ENCODE peak calls at places on chromosomes 5 and 9, in nine cellular contexts. N is tibial artery; L is CD8-positive, alpha-beta T cell; M is psoas muscle; Q is adipocyte; U is Panc1; V is neural progenitor cell; K is heart right ventricle; H is esophagus squamous epithelium. Z is an unnamed sample. For H3K9me3 and H3K36me3, the result is how much of the 10 kb centered on the place peaks cover.

GRCh38 chr9:6055213-6055612 is 39.8 kb upstream of the RANBP6 start:
- DNase-seq in N (no peak), L (no peak), M (no peak), Q (peak), U (peak), V (peak), K (peak), H (no peak), Z (no peak)

GRCh38 chr9:136043386-136044054 is 51.6 kb downstream of the NACC2 start:
- DNase-seq in N (peak), L (no peak), M (no peak), Q (no peak), U (no peak), V (no peak), K (no peak), H (no peak), Z (no peak)

GRCh38 chr5:132308701-132309100 is 14.5 kb downstream of the SLC22A4 start:
- DNase-seq in N (no peak), L (no peak), M (no peak), Q (no peak), U (no peak), V (no peak), K (no peak), H (no peak), Z (no peak)

GRCh38 chr5:172683264-172683663 is 42.2 kb downstream of the NEURL1B start:
- DNase-seq in N (no peak), L (no peak), M (no peak), Q (no peak), U (no peak), V (peak), K (no peak), H (no peak), Z (no peak)

GRCh38 chr5:14745753-14746152 is 81.2 kb downstream of the OTULIN start:
- DNase-seq in N (no peak), L (peak), M (no peak), Q (no peak), U (no peak), V (no peak), K (no peak), H (no peak), Z (no peak)

GRCh38 chr9:2022560-2022959 is 7.4 kb downstream of the SMARCA2 start:
- DNase-seq in N (no peak), L (no peak), M (no peak), Q (no peak), U (no peak), V (no peak), K (no peak), H (no peak), Z (no peak)

GRCh38 chr5:170251462-170251861 is 18.7 kb downstream of the C5orf58 start:
- DNase-seq in N (no peak), L (no peak), M (no peak), Q (no peak), U (no peak), V (no peak), K (no peak), H (no peak), Z (no peak)

GRCh38 chr5:33143405-33144123 is 297.2 kb upstream of the TARS1 start:
- DNase-seq in N (no peak), L (no peak), M (no peak), Q (no peak), U (no peak), V (no peak), K (no peak), H (no peak), Z (no peak)

GRCh38 chr5:172617817-172618216 is 23.2 kb upstream of the NEURL1B start:
- DNase-seq in N (no peak), L (no peak), M (no peak), Q (no peak), U (no peak), V (no peak), K (no peak), H (no peak), Z (peak)

GRCh38 chr9:116504893-116505480 is 182.1 kb upstream of the TRIM32 start:
- DNase-seq in N (no peak), L (no peak), M (no peak), Q (no peak), U (no peak), V (no peak), K (no peak), H (no peak), Z (no peak)

GRCh38 chr9:81604306-81605153 is 84.8 kb downstream of the TLE1 start:
- DNase-seq in N (no peak), L (no peak), M (no peak), Q (no peak), U (no peak), V (no peak), K (no peak), H (no peak), Z (no peak)

GRCh38 chr5:109396965-109397364 is 12.8 kb downstream of the PJA2 start:
- DNase-seq in N (no peak), L (no peak), M (no peak), Q (no peak), U (no peak), V (no peak), K (no peak), H (no peak), Z (no peak)

GRCh38 chr5:53303105-53303504 is 177.3 kb upstream of the FST start:
- DNase-seq in N (no peak), L (no peak), M (no peak), Q (peak), U (no peak), V (no peak), K (no peak), H (no peak), Z (no peak)

GRCh38 chr9:135394699-135395645 is 84.6 kb upstream of the PPP1R26 start:
- DNase-seq in N (no peak), L (no peak), M (no peak), Q (no peak), U (no peak), V (no peak), K (no peak), H (no peak), Z (no peak)

GRCh38 chr5:160970605-160971191 is 118.7 kb upstream of the ATP10B start:
- DNase-seq in N (no peak), L (no peak), M (no peak), Q (no peak), U (no peak), V (peak), K (no peak), H (no peak), Z (no peak)

GRCh38 chr9:129582865-129583264 is 38.0 kb downstream of the C9orf50 start:
- DNase-seq in N (no peak), L (no peak), M (no peak), Q (no peak), U (no peak), V (no peak), K (no peak), H (no peak), Z (no peak)

GRCh38 chr9:90964101-90965020 is 162.7 kb downstream of the SYK start:
- DNase-seq in N (no peak), L (no peak), M (no peak), Q (no peak), U (no peak), V (no peak), K (no peak), H (no peak), Z (peak)

GRCh38 chr9:2418619-2419018 is 203.0 kb upstream of the VLDLR start:
- DNase-seq in N (no peak), L (no peak), M (no peak), Q (no peak), U (no peak), V (no peak), K (peak), H (no peak), Z (no peak)

GRCh38 chr9:83956288-83957028 is 23.6 kb downstream of the HNRNPK start:
- DNase-seq in N (peak), L (peak), M (peak), Q (peak), U (no peak), V (no peak), K (peak), H (no peak), Z (peak)

GRCh38 chr5:78792342-78793055 is 143.9 kb upstream of the LHFPL2 start:
- DNase-seq in N (no peak), L (no peak), M (no peak), Q (no peak), U (no peak), V (no peak), K (no peak), H (no peak), Z (no peak)

GRCh38 chr5:78787763-78788162 is 139.2 kb upstream of the LHFPL2 start:
- DNase-seq in N (no peak), L (no peak), M (no peak), Q (no peak), U (no peak), V (no peak), K (no peak), H (no peak), Z (no peak)

GRCh38 chr5:78793907-78794687 is 145.5 kb upstream of the LHFPL2 start:
- DNase-seq in N (no peak), L (no peak), M (no peak), Q (no peak), U (no peak), V (no peak), K (no peak), H (no peak), Z (no peak)

GRCh38 chr5:78794693-78795215 is 146.2 kb upstream of the LHFPL2 start:
- DNase-seq in N (no peak), L (no peak), M (no peak), Q (no peak), U (no peak), V (no peak), K (no peak), H (no peak), Z (no peak)

DNA sequence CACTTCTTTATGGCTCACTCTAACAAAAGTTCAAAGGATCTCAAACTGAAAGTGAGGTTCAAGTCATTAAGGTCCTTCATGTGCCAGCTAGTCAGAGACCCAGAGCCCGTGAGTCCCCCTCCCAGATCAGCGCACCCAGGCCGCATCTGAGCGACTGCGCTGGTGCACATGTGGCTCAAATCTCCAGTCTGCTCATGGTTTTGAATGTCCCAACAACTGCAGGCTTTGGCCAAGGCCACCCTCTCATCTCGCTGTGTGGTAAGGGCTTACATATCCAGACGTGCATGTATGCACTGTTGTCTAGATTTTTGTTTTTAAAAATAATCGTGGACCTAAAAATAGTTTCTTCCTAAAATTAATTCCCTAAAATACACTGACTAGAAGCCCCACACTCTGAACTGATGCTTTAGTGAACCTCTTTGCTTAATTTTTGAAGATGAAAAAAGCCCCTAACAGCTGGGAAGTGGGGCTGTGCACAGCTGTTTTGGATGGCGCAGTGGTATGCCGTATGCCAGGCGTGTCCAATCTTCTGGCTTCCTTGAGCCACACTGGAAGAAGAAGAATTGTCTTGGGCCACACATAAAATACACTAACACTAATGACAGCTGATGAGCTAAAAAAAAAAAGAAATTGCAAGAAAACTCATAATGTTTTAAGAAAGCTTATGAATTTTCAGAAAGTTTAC is 143.0 kb upstream of the LHFPL2 start:
- DNase-seq in N (no peak), L (no peak), M (no peak), Q (no peak), U (no peak), V (no peak), K (no peak), H (no peak), Z (no peak)
- H3K9me3 ChIP-seq in N (under half), L (under half), M (under half), Q (under half), U (under half), V (under half), K (under half), H (under half), Z (under half)

GRCh38 chr5:134606726-134607125 is 25.9 kb downstream of the SAR1B start:
- DNase-seq in N (no peak), L (no peak), M (no peak), Q (no peak), U (no peak), V (no peak), K (no peak), H (no peak), Z (no peak)

GRCh38 chr5:134600600-134600999 is 32.0 kb downstream of the SAR1B start:
- DNase-seq in N (no peak), L (no peak), M (no peak), Q (peak), U (no peak), V (no peak), K (no peak), H (no peak), Z (no peak)

GRCh38 chr5:134604908-134605307 is 27.7 kb downstream of the SAR1B start:
- DNase-seq in N (no peak), L (no peak), M (no peak), Q (no peak), U (no peak), V (no peak), K (no peak), H (no peak), Z (no peak)

GRCh38 chr5:134608555-134608954 is 24.1 kb downstream of the SAR1B start:
- DNase-seq in N (no peak), L (no peak), M (no peak), Q (no peak), U (no peak), V (no peak), K (no peak), H (no peak), Z (no peak)

DNA sequence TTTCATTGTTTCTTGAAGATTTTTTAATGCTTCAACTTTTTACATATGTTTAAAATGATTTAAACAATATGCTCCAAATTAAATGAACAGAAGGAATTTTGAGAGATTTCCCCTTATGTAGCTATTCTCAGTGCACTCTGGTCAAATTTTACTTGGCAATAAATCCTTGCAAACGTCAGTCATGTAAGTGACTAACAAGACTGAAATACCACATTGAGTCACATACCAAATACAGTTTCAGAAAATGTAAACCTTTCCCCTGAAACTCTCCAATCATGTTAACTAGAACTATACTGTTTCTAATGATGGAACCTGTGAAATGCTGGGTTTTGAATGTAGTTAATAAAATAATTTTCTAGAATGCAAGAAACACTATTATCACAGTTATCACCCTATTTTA is 29.6 kb downstream of the SAR1B start:
- DNase-seq in N (no peak), L (no peak), M (no peak), Q (peak), U (peak), V (no peak), K (no peak), H (no peak), Z (no peak)
- H3K36me3 ChIP-seq in N (under half), L (under half), M (half or more), Q (under half), U (under half), V (under half), K (half or more), H (half or more), Z (under half)

DNA sequence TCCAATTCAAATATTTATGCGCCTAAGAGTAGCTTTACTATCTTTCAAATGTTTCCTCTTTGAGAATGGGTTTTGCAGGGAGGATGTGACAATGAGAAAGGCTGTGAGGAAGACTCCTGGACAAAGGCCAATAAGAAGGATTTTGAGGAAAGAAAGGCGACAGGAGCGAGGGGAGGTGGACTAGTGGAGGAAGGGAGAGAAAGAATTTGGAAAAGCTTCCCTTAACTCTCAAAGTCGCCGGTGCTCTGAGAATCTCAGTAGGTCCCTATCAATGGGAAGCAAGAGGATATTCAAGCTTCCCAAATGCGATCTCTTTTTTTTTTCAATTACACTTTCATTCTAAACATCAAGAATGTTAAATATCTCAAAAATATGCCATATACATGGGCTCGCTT is 2.8 kb upstream of the CDC20B start:
- DNase-seq in N (no peak), L (no peak), M (no peak), Q (no peak), U (no peak), V (peak), K (no peak), H (no peak), Z (no peak)
- H3K4me3 ChIP-seq in N (peak), L (no peak), M (peak), Q (peak), U (peak), V (peak), K (peak), H (peak), Z (no peak)

GRCh38 chr9:35547889-35548418 is 57.1 kb upstream of the TESK1 start:
- DNase-seq in N (no peak), L (no peak), M (no peak), Q (no peak), U (no peak), V (no peak), K (no peak), H (no peak), Z (no peak)
- H3K9me3 ChIP-seq in N (under half), L (under half), M (under half), Q (under half), U (under half), V (under half), K (under half), H (under half), Z (under half)

Z was measured in uterus.